ENCODE peak calls at places on chromosomes 11 and 22, in six cellular contexts. O, L, N, A, M and V are unnamed samples.

GRCh38 chr11:27864046-27865025 is 164.1 kb upstream of the BDNF start:
- DNase-seq in O (no peak), L (peak; percentile 84), N (no peak), A (no peak), M (peak; percentile 33), V (no peak)

GRCh38 chr11:26102325-26102724 is 229.6 kb upstream of the ANO3 start:
- DNase-seq in O (no peak), L (no peak), N (no peak), A (no peak), M (no peak), V (no peak)

GRCh38 chr11:118641463-118642019 is 34.1 kb downstream of the PHLDB1 start:
- DNase-seq in O (no peak), L (peak; percentile 90), N (no peak), A (no peak), M (no peak), V (no peak)

GRCh38 chr22:27438271-27438980 is 363.1 kb downstream of the MN1 start:
- DNase-seq in O (no peak), L (peak; percentile 57), N (no peak), A (no peak), M (peak; percentile 46), V (no peak)

GRCh38 chr11:79173615-79174014 is 267.2 kb downstream of the TENM4 start:
- DNase-seq in O (no peak), L (no peak), N (no peak), A (no peak), M (no peak), V (no peak)

GRCh38 chr22:46563381-46564083 is 26.1 kb upstream of the CELSR1 start:
- DNase-seq in O (peak; percentile 72), L (peak; percentile 84), N (peak; percentile 77), A (peak; percentile 80), M (peak; percentile 86), V (peak; percentile 37)

GRCh38 chr22:38230108-38230825 is 28.5 kb downstream of the MAFF start:
- DNase-seq in O (peak; percentile 25), L (no peak), N (no peak), A (peak; percentile 30), M (peak; percentile 59), V (no peak)

GRCh38 chr22:28395920-28396447 is 283.7 kb downstream of the TTC28 start:
- DNase-seq in O (no peak), L (no peak), N (no peak), A (no peak), M (no peak), V (no peak)

GRCh38 chr11:67644472-67645418 is 5.2 kb upstream of the TBX10 start:
- DNase-seq in O (no peak), L (peak; percentile 64), N (no peak), A (no peak), M (no peak), V (no peak)

GRCh38 chr22:30426395-30427353 is 1.1 kb downstream of the MTFP1 start:
- DNase-seq in O (peak; percentile 85), L (peak; percentile 91), N (peak; percentile 67), A (peak; percentile 91), M (peak; percentile 88), V (peak; percentile 94)